ENCODE peak calls at places on chromosomes 7 and 10, in seven cellular contexts. H, Y, M, G, W, O and J are unnamed samples.

GRCh38 chr10:3783721-3784432 is 1.1 kb downstream of the KLF6 start:
- DNase-seq in H (peak), Y (peak), M (no peak), G (peak), W (peak), O (peak), J (no peak)

GRCh38 chr7:47032171-47032915 is 549.6 kb downstream of the TNS3 start:
- DNase-seq in H (no peak), Y (no peak), M (no peak), G (no peak), W (no peak), O (no peak), J (no peak)

GRCh38 chr10:43398939-43399871 is 9.8 kb downstream of the HNRNPF start:
- DNase-seq in H (no peak), Y (peak), M (no peak), G (no peak), W (no peak), O (no peak), J (no peak)

GRCh38 chr10:86992929-86993328 is 24.6 kb downstream of the ADIRF start:
- DNase-seq in H (no peak), Y (no peak), M (no peak), G (no peak), W (no peak), O (no peak), J (no peak)

GRCh38 chr7:148142660-148143248 is 447.8 kb upstream of the C7orf33 start:
- DNase-seq in H (no peak), Y (peak), M (no peak), G (peak), W (no peak), O (peak), J (no peak)

GRCh38 chr7:155593455-155594162 is 47.2 kb upstream of the CNPY1 start:
- DNase-seq in H (no peak), Y (no peak), M (no peak), G (no peak), W (no peak), O (no peak), J (no peak)

GRCh38 chr7:73827568-73828106 is 3.2 kb upstream of the CLDN4 start:
- DNase-seq in H (peak), Y (peak), M (no peak), G (no peak), W (no peak), O (peak), J (no peak)

GRCh38 chr10:62996925-62997324 is 136.2 kb upstream of the NRBF2 start:
- DNase-seq in H (no peak), Y (no peak), M (no peak), G (no peak), W (no peak), O (no peak), J (no peak)

GRCh38 chr10:30330512-30331168 is 18.4 kb downstream of the MTPAP start:
- DNase-seq in H (no peak), Y (no peak), M (no peak), G (no peak), W (no peak), O (no peak), J (no peak)

GRCh38 chr10:100370976-100371706 is 24.1 kb downstream of the SCD start:
- DNase-seq in H (peak), Y (peak), M (peak), G (peak), W (no peak), O (no peak), J (peak)

GRCh38 chr7:135772639-135773019 is 24.0 kb upstream of the FAM180A start:
- DNase-seq in H (no peak), Y (no peak), M (no peak), G (no peak), W (no peak), O (no peak), J (no peak)

GRCh38 chr7:2213551-2214215 is 19.1 kb downstream of the MAD1L1 start:
- DNase-seq in H (no peak), Y (no peak), M (no peak), G (no peak), W (no peak), O (no peak), J (no peak)

GRCh38 chr7:87344446-87344845 is 1.0 kb upstream of the CROT start:
- DNase-seq in H (no peak), Y (no peak), M (no peak), G (peak), W (no peak), O (no peak), J (no peak)

GRCh38 chr7:121748546-121748945 is 124.4 kb upstream of the PTPRZ1 start:
- DNase-seq in H (no peak), Y (no peak), M (no peak), G (no peak), W (no peak), O (no peak), J (no peak)

GRCh38 chr7:97179454-97180104 is 62.1 kb downstream of the SDHAF3 start:
- DNase-seq in H (peak), Y (peak), M (no peak), G (peak), W (peak), O (peak), J (peak)

GRCh38 chr10:132546567-132547420 is 9.2 kb downstream of the INPP5A start:
- DNase-seq in H (no peak), Y (no peak), M (no peak), G (no peak), W (peak), O (peak), J (no peak)

GRCh38 chr7:104174798-104175197 is 33.0 kb downstream of the ORC5 start:
- DNase-seq in H (peak), Y (no peak), M (no peak), G (no peak), W (no peak), O (no peak), J (no peak)

GRCh38 chr10:116787893-116788665 is 45.7 kb upstream of the HSPA12A start:
- DNase-seq in H (peak), Y (peak), M (peak), G (peak), W (peak), O (peak), J (peak)

GRCh38 chr7:1432411-1433082 is 26.7 kb downstream of the MICALL2 start:
- DNase-seq in H (peak), Y (peak), M (no peak), G (peak), W (peak), O (peak), J (peak)

GRCh38 chr10:133098426-133099124 is 10.9 kb downstream of the ADGRA1 start:
- DNase-seq in H (no peak), Y (no peak), M (no peak), G (no peak), W (no peak), O (no peak), J (no peak)

GRCh38 chr10:128631801-128632241 is 505.6 kb upstream of the MKI67 start:
- DNase-seq in H (no peak), Y (no peak), M (no peak), G (peak), W (no peak), O (peak), J (no peak)